ENCODE peak calls at places on chromosomes 13 and 19, in seven cellular contexts. One of them, this sample, is unnamed.

GRCh38 chr13:32381539-32381938 is 46.4 kb downstream of the N4BP2L1 start:
- DNase-seq in esophagus squamous epithelium: no peak
- DNase-seq in AG04449: no peak
- DNase-seq in fibroblast of villous mesenchyme: peak
- DNase-seq in fibroblast of the aortic adventitia: peak
- DNase-seq in CD8-positive, alpha-beta T cell: no peak
- DNase-seq in GM06990: no peak
- DNase-seq in this sample: peak

GRCh38 chr19:19321143-19321577 is 531 bp downstream of the MAU2 start:
- DNase-seq in CD8-positive, alpha-beta T cell: no peak
- DNase-seq in fibroblast of the aortic adventitia: peak
- DNase-seq in fibroblast of villous mesenchyme: peak
- DNase-seq in AG04449: no peak
- DNase-seq in esophagus squamous epithelium: no peak
- DNase-seq in GM06990: no peak
- DNase-seq in this sample: no peak

GRCh38 chr19:1019616-1019961 is 1.3 kb downstream of the TMEM259 start:
- DNase-seq in fibroblast of the aortic adventitia: no peak
- DNase-seq in fibroblast of villous mesenchyme: no peak
- DNase-seq in esophagus squamous epithelium: no peak
- DNase-seq in CD8-positive, alpha-beta T cell: no peak
- DNase-seq in AG04449: no peak
- DNase-seq in GM06990: no peak
- DNase-seq in this sample: no peak

GRCh38 chr13:109655206-109655600 is 131.2 kb downstream of the IRS2 start:
- DNase-seq in esophagus squamous epithelium: no peak
- DNase-seq in CD8-positive, alpha-beta T cell: no peak
- DNase-seq in fibroblast of villous mesenchyme: no peak
- DNase-seq in AG04449: no peak
- DNase-seq in GM06990: no peak
- DNase-seq in fibroblast of the aortic adventitia: no peak
- DNase-seq in this sample: peak

GRCh38 chr19:3721131-3721899 is 13.1 kb downstream of the TJP3 start:
- DNase-seq in GM06990: peak
- DNase-seq in CD8-positive, alpha-beta T cell: peak
- DNase-seq in fibroblast of villous mesenchyme: peak
- DNase-seq in AG04449: no peak
- DNase-seq in esophagus squamous epithelium: no peak
- DNase-seq in fibroblast of the aortic adventitia: peak
- DNase-seq in this sample: peak

GRCh38 chr19:20503536-20503935 is 62.0 kb downstream of the ZNF737 start:
- DNase-seq in fibroblast of villous mesenchyme: peak
- DNase-seq in GM06990: no peak
- DNase-seq in fibroblast of the aortic adventitia: peak
- DNase-seq in esophagus squamous epithelium: no peak
- DNase-seq in CD8-positive, alpha-beta T cell: no peak
- DNase-seq in AG04449: peak
- DNase-seq in this sample: peak

GRCh38 chr13:38024431-38024830 is 154.9 kb upstream of the TRPC4 start:
- DNase-seq in CD8-positive, alpha-beta T cell: no peak
- DNase-seq in GM06990: no peak
- DNase-seq in esophagus squamous epithelium: no peak
- DNase-seq in fibroblast of villous mesenchyme: peak
- DNase-seq in fibroblast of the aortic adventitia: no peak
- DNase-seq in AG04449: no peak
- DNase-seq in this sample: no peak

GRCh38 chr19:55485439-55486011 is 537 bp downstream of the NAT14 start:
- DNase-seq in CD8-positive, alpha-beta T cell: no peak
- DNase-seq in GM06990: no peak
- DNase-seq in AG04449: no peak
- DNase-seq in fibroblast of villous mesenchyme: no peak
- DNase-seq in esophagus squamous epithelium: no peak
- DNase-seq in fibroblast of the aortic adventitia: no peak
- DNase-seq in this sample: no peak

GRCh38 chr19:34253711-34254551 is 423 bp upstream of the GARRE1 start:
- DNase-seq in fibroblast of villous mesenchyme: no peak
- DNase-seq in esophagus squamous epithelium: peak
- DNase-seq in GM06990: peak
- DNase-seq in AG04449: no peak
- DNase-seq in fibroblast of the aortic adventitia: peak
- DNase-seq in CD8-positive, alpha-beta T cell: no peak
- DNase-seq in this sample: no peak

GRCh38 chr19:39408392-39409206 is 2.0 kb downstream of the ZFP36 start:
- DNase-seq in fibroblast of villous mesenchyme: peak
- DNase-seq in esophagus squamous epithelium: no peak
- DNase-seq in AG04449: no peak
- DNase-seq in GM06990: no peak
- DNase-seq in fibroblast of the aortic adventitia: peak
- DNase-seq in CD8-positive, alpha-beta T cell: no peak
- DNase-seq in this sample: no peak

GRCh38 chr13:49218493-49219051 is 1.6 kb upstream of the MLNR start:
- DNase-seq in fibroblast of the aortic adventitia: no peak
- DNase-seq in fibroblast of villous mesenchyme: peak
- DNase-seq in esophagus squamous epithelium: no peak
- DNase-seq in AG04449: no peak
- DNase-seq in GM06990: no peak
- DNase-seq in CD8-positive, alpha-beta T cell: no peak
- DNase-seq in this sample: no peak
- H3K4me3 ChIP-seq in fibroblast of the aortic adventitia: no peak
- H3K4me3 ChIP-seq in fibroblast of villous mesenchyme: no peak
- H3K4me3 ChIP-seq in esophagus squamous epithelium: no peak
- H3K4me3 ChIP-seq in AG04449: no peak
- H3K4me3 ChIP-seq in GM06990: no peak
- H3K4me3 ChIP-seq in CD8-positive, alpha-beta T cell: no peak
- H3K4me3 ChIP-seq in this sample: no peak

DNA sequence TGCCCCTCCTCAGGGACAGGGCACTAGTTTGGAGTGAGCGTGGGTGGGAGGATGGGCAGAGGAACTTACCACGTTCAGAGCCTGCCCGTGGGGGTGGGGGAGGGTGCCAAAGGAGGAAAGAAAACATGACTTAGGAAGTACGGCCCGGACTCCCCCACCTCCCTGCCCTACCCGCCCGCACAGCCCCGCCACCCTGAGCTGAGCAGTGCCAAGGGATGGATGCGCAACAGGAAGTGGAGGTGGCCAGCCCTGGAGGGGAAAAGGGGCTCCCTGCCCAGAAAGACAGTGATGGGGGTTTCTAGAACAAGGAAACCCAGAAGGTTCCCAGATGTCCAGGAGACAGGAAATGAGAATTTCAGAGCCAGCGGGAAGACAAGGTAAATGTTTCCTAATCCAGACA is 6.3 kb downstream of the TEAD2 start:
- DNase-seq in AG04449: no peak
- DNase-seq in fibroblast of the aortic adventitia: no peak
- DNase-seq in GM06990: no peak
- DNase-seq in CD8-positive, alpha-beta T cell: no peak
- DNase-seq in fibroblast of villous mesenchyme: no peak
- DNase-seq in esophagus squamous epithelium: no peak
- DNase-seq in this sample: no peak
- H3K4me3 ChIP-seq in AG04449: no peak
- H3K4me3 ChIP-seq in fibroblast of the aortic adventitia: no peak
- H3K4me3 ChIP-seq in GM06990: no peak
- H3K4me3 ChIP-seq in CD8-positive, alpha-beta T cell: no peak
- H3K4me3 ChIP-seq in fibroblast of villous mesenchyme: no peak
- H3K4me3 ChIP-seq in esophagus squamous epithelium: no peak
- H3K4me3 ChIP-seq in this sample: no peak

GRCh38 chr19:41957838-41958366 is 1.2 kb downstream of the RABAC1 start:
- DNase-seq in AG04449: peak
- DNase-seq in fibroblast of the aortic adventitia: peak
- DNase-seq in esophagus squamous epithelium: no peak
- DNase-seq in GM06990: no peak
- DNase-seq in CD8-positive, alpha-beta T cell: no peak
- DNase-seq in fibroblast of villous mesenchyme: peak
- DNase-seq in this sample: peak
- H3K4me3 ChIP-seq in AG04449: peak
- H3K4me3 ChIP-seq in fibroblast of the aortic adventitia: peak
- H3K4me3 ChIP-seq in esophagus squamous epithelium: peak
- H3K4me3 ChIP-seq in GM06990: peak
- H3K4me3 ChIP-seq in CD8-positive, alpha-beta T cell: peak
- H3K4me3 ChIP-seq in fibroblast of villous mesenchyme: peak
- H3K4me3 ChIP-seq in this sample: peak

DNA sequence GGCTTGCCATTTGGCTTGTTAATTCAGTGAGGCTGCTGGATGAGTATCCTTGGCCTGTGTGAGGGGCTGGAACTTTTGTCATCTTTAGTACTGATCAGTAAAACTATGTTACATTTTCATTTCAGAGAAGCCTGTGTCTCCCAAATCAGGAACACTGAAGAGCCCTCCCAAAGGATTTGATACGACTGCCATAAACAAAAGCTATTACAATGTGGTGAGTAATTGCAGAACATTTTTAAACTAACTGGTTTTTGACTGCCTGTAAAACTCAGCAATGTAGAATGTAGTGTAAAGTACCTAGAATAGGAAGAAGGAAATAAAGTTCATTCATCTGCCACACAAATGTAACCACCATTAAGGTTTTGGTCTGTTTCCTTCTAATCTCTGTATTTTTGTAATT is 87.4 kb upstream of the TEX29 start:
- DNase-seq in fibroblast of villous mesenchyme: no peak
- DNase-seq in AG04449: no peak
- DNase-seq in fibroblast of the aortic adventitia: no peak
- DNase-seq in esophagus squamous epithelium: no peak
- DNase-seq in CD8-positive, alpha-beta T cell: no peak
- DNase-seq in GM06990: no peak
- DNase-seq in this sample: no peak
- H3K4me3 ChIP-seq in fibroblast of villous mesenchyme: no peak
- H3K4me3 ChIP-seq in AG04449: no peak
- H3K4me3 ChIP-seq in fibroblast of the aortic adventitia: no peak
- H3K4me3 ChIP-seq in esophagus squamous epithelium: no peak
- H3K4me3 ChIP-seq in CD8-positive, alpha-beta T cell: no peak
- H3K4me3 ChIP-seq in GM06990: no peak
- H3K4me3 ChIP-seq in this sample: no peak

DNA sequence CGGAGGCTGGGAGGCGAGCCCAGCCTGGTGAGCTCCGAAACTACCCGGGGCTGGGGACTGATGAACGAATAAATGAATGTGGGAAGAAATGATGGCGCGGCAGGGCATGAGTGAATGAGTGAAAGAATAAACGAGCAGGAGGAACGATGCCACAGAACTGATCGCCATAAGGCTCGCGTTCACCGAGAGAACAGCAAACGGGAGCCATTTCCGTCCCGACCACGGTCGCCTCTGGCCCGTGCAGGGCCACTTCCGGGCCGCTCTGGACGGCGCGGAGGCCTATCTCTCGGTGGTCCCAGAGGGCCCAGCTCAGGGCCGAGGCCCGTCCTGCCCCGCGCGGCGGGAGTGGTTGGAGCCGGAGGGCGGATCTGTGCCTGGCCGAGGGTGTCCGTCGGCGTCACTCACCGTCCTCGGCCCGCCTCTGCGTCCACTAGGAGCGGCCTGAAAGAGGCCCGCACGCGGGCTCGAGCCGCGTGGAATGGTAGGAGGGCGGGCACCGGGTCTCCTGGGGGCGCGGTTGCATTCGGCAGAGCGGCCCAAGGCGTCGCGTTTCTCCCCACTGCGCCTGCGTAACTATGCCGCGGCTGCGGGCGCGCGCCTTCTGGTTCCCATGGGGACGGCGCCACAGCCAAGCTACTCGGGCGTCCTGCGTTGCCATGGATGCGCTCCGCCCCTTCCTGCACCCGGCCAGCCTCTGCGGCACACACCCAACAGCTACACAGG is at the start of gene ZNF497:
- DNase-seq in AG04449: peak
- DNase-seq in GM06990: peak
- DNase-seq in fibroblast of villous mesenchyme: peak
- DNase-seq in CD8-positive, alpha-beta T cell: peak
- DNase-seq in fibroblast of the aortic adventitia: peak
- DNase-seq in esophagus squamous epithelium: peak
- DNase-seq in this sample: peak
- H3K4me3 ChIP-seq in AG04449: peak
- H3K4me3 ChIP-seq in GM06990: peak
- H3K4me3 ChIP-seq in fibroblast of villous mesenchyme: peak
- H3K4me3 ChIP-seq in CD8-positive, alpha-beta T cell: peak
- H3K4me3 ChIP-seq in fibroblast of the aortic adventitia: peak
- H3K4me3 ChIP-seq in esophagus squamous epithelium: peak
- H3K4me3 ChIP-seq in this sample: peak

This sample was measured in skeletal muscle cell.